ENCODE peak calls at places on chromosome 21, in eight cellular contexts. One of them, this sample, is unnamed.

GRCh38 chr21:33069994-33070811 is at the start of gene OLIG1:
- DNase-seq in stimulated activated naive B cell treated with anti-CD40 and anti-IgM and Interleukin-4, amounts not matched to agents 10 μg/mL and 1 μg/mL and 100 μg/mL, for 72 hours: no peak
- DNase-seq in activated gamma-delta T cell treated with anti-CD3 and anti-CD28 coated beads, Interleukin-2, amount 50 U/mL, for 16 hours: no peak
- DNase-seq in DMS153: peak
- DNase-seq in NCI-H2081: peak
- DNase-seq in HTR-8/SVneo: peak
- DNase-seq in activated T-cell treated with anti-CD3 and anti-CD28 coated beads, Interleukin-2, amount 50 U/mL, for 24 hours: peak
- DNase-seq in neuronal stem cell: peak
- DNase-seq in this sample: peak

GRCh38 chr21:17930102-17930501 is 110.9 kb upstream of the C21orf91 start:
- DNase-seq in stimulated activated naive B cell treated with anti-CD40 and anti-IgM and Interleukin-4, amounts not matched to agents 10 μg/mL and 1 μg/mL and 100 μg/mL, for 72 hours: no peak
- DNase-seq in activated gamma-delta T cell treated with anti-CD3 and anti-CD28 coated beads, Interleukin-2, amount 50 U/mL, for 16 hours: no peak
- DNase-seq in DMS153: no peak
- DNase-seq in NCI-H2081: no peak
- DNase-seq in HTR-8/SVneo: no peak
- DNase-seq in activated T-cell treated with anti-CD3 and anti-CD28 coated beads, Interleukin-2, amount 50 U/mL, for 24 hours: no peak
- DNase-seq in neuronal stem cell: no peak
- DNase-seq in this sample: no peak

GRCh38 chr21:35467536-35467935 is 418.4 kb upstream of the RUNX1 start:
- DNase-seq in stimulated activated naive B cell treated with anti-CD40 and anti-IgM and Interleukin-4, amounts not matched to agents 10 μg/mL and 1 μg/mL and 100 μg/mL, for 72 hours: no peak
- DNase-seq in activated gamma-delta T cell treated with anti-CD3 and anti-CD28 coated beads, Interleukin-2, amount 50 U/mL, for 16 hours: no peak
- DNase-seq in DMS153: no peak
- DNase-seq in NCI-H2081: no peak
- DNase-seq in HTR-8/SVneo: no peak
- DNase-seq in activated T-cell treated with anti-CD3 and anti-CD28 coated beads, Interleukin-2, amount 50 U/mL, for 24 hours: no peak
- DNase-seq in neuronal stem cell: no peak
- DNase-seq in this sample: no peak

GRCh38 chr21:42161401-42161956 is 57.5 kb upstream of the ABCG1 start:
- DNase-seq in stimulated activated naive B cell treated with anti-CD40 and anti-IgM and Interleukin-4, amounts not matched to agents 10 μg/mL and 1 μg/mL and 100 μg/mL, for 72 hours: no peak
- DNase-seq in activated gamma-delta T cell treated with anti-CD3 and anti-CD28 coated beads, Interleukin-2, amount 50 U/mL, for 16 hours: no peak
- DNase-seq in DMS153: no peak
- DNase-seq in NCI-H2081: no peak
- DNase-seq in HTR-8/SVneo: no peak
- DNase-seq in activated T-cell treated with anti-CD3 and anti-CD28 coated beads, Interleukin-2, amount 50 U/mL, for 24 hours: no peak
- DNase-seq in neuronal stem cell: no peak
- DNase-seq in this sample: no peak

GRCh38 chr21:29627905-29628304 is 311.9 kb downstream of the GRIK1 start:
- DNase-seq in stimulated activated naive B cell treated with anti-CD40 and anti-IgM and Interleukin-4, amounts not matched to agents 10 μg/mL and 1 μg/mL and 100 μg/mL, for 72 hours: no peak
- DNase-seq in activated gamma-delta T cell treated with anti-CD3 and anti-CD28 coated beads, Interleukin-2, amount 50 U/mL, for 16 hours: no peak
- DNase-seq in DMS153: no peak
- DNase-seq in NCI-H2081: no peak
- DNase-seq in HTR-8/SVneo: no peak
- DNase-seq in activated T-cell treated with anti-CD3 and anti-CD28 coated beads, Interleukin-2, amount 50 U/mL, for 24 hours: no peak
- DNase-seq in neuronal stem cell: no peak
- DNase-seq in this sample: no peak

GRCh38 chr21:36893581-36893980 is 72.9 kb downstream of the HLCS start:
- DNase-seq in stimulated activated naive B cell treated with anti-CD40 and anti-IgM and Interleukin-4, amounts not matched to agents 10 μg/mL and 1 μg/mL and 100 μg/mL, for 72 hours: no peak
- DNase-seq in activated gamma-delta T cell treated with anti-CD3 and anti-CD28 coated beads, Interleukin-2, amount 50 U/mL, for 16 hours: no peak
- DNase-seq in DMS153: no peak
- DNase-seq in NCI-H2081: peak
- DNase-seq in HTR-8/SVneo: no peak
- DNase-seq in activated T-cell treated with anti-CD3 and anti-CD28 coated beads, Interleukin-2, amount 50 U/mL, for 24 hours: no peak
- DNase-seq in neuronal stem cell: no peak
- DNase-seq in this sample: no peak

GRCh38 chr21:25313891-25314646 is 293.2 kb downstream of the MRPL39 start:
- DNase-seq in stimulated activated naive B cell treated with anti-CD40 and anti-IgM and Interleukin-4, amounts not matched to agents 10 μg/mL and 1 μg/mL and 100 μg/mL, for 72 hours: no peak
- DNase-seq in activated gamma-delta T cell treated with anti-CD3 and anti-CD28 coated beads, Interleukin-2, amount 50 U/mL, for 16 hours: no peak
- DNase-seq in DMS153: no peak
- DNase-seq in NCI-H2081: peak
- DNase-seq in HTR-8/SVneo: peak
- DNase-seq in activated T-cell treated with anti-CD3 and anti-CD28 coated beads, Interleukin-2, amount 50 U/mL, for 24 hours: no peak
- DNase-seq in neuronal stem cell: no peak
- DNase-seq in this sample: no peak

GRCh38 chr21:41691205-41692203 is 75.3 kb downstream of the RIPK4 start:
- DNase-seq in stimulated activated naive B cell treated with anti-CD40 and anti-IgM and Interleukin-4, amounts not matched to agents 10 μg/mL and 1 μg/mL and 100 μg/mL, for 72 hours: no peak
- DNase-seq in activated gamma-delta T cell treated with anti-CD3 and anti-CD28 coated beads, Interleukin-2, amount 50 U/mL, for 16 hours: no peak
- DNase-seq in DMS153: no peak
- DNase-seq in NCI-H2081: no peak
- DNase-seq in HTR-8/SVneo: no peak
- DNase-seq in activated T-cell treated with anti-CD3 and anti-CD28 coated beads, Interleukin-2, amount 50 U/mL, for 24 hours: no peak
- DNase-seq in neuronal stem cell: no peak
- DNase-seq in this sample: peak

GRCh38 chr21:44955141-44955802 is 15.4 kb downstream of the SLX9 start:
- DNase-seq in stimulated activated naive B cell treated with anti-CD40 and anti-IgM and Interleukin-4, amounts not matched to agents 10 μg/mL and 1 μg/mL and 100 μg/mL, for 72 hours: no peak
- DNase-seq in activated gamma-delta T cell treated with anti-CD3 and anti-CD28 coated beads, Interleukin-2, amount 50 U/mL, for 16 hours: no peak
- DNase-seq in DMS153: no peak
- DNase-seq in NCI-H2081: no peak
- DNase-seq in HTR-8/SVneo: no peak
- DNase-seq in activated T-cell treated with anti-CD3 and anti-CD28 coated beads, Interleukin-2, amount 50 U/mL, for 24 hours: no peak
- DNase-seq in neuronal stem cell: no peak
- DNase-seq in this sample: no peak

GRCh38 chr21:38467911-38468310 is 30.4 kb downstream of the ERG start:
- DNase-seq in stimulated activated naive B cell treated with anti-CD40 and anti-IgM and Interleukin-4, amounts not matched to agents 10 μg/mL and 1 μg/mL and 100 μg/mL, for 72 hours: no peak
- DNase-seq in activated gamma-delta T cell treated with anti-CD3 and anti-CD28 coated beads, Interleukin-2, amount 50 U/mL, for 16 hours: no peak
- DNase-seq in DMS153: no peak
- DNase-seq in NCI-H2081: no peak
- DNase-seq in HTR-8/SVneo: no peak
- DNase-seq in activated T-cell treated with anti-CD3 and anti-CD28 coated beads, Interleukin-2, amount 50 U/mL, for 24 hours: no peak
- DNase-seq in neuronal stem cell: no peak
- DNase-seq in this sample: no peak

GRCh38 chr21:17903929-17904639 is 84.9 kb upstream of the C21orf91 start:
- DNase-seq in stimulated activated naive B cell treated with anti-CD40 and anti-IgM and Interleukin-4, amounts not matched to agents 10 μg/mL and 1 μg/mL and 100 μg/mL, for 72 hours: no peak
- DNase-seq in activated gamma-delta T cell treated with anti-CD3 and anti-CD28 coated beads, Interleukin-2, amount 50 U/mL, for 16 hours: no peak
- DNase-seq in DMS153: no peak
- DNase-seq in NCI-H2081: no peak
- DNase-seq in HTR-8/SVneo: no peak
- DNase-seq in activated T-cell treated with anti-CD3 and anti-CD28 coated beads, Interleukin-2, amount 50 U/mL, for 24 hours: no peak
- DNase-seq in neuronal stem cell: no peak
- DNase-seq in this sample: no peak

GRCh38 chr21:46422636-46423241 is 36.0 kb upstream of the DIP2A start:
- DNase-seq in stimulated activated naive B cell treated with anti-CD40 and anti-IgM and Interleukin-4, amounts not matched to agents 10 μg/mL and 1 μg/mL and 100 μg/mL, for 72 hours: no peak
- DNase-seq in activated gamma-delta T cell treated with anti-CD3 and anti-CD28 coated beads, Interleukin-2, amount 50 U/mL, for 16 hours: no peak
- DNase-seq in DMS153: no peak
- DNase-seq in NCI-H2081: no peak
- DNase-seq in HTR-8/SVneo: no peak
- DNase-seq in activated T-cell treated with anti-CD3 and anti-CD28 coated beads, Interleukin-2, amount 50 U/mL, for 24 hours: no peak
- DNase-seq in neuronal stem cell: no peak
- DNase-seq in this sample: no peak

GRCh38 chr21:42674351-42674940 is 21.0 kb downstream of the PDE9A start:
- DNase-seq in stimulated activated naive B cell treated with anti-CD40 and anti-IgM and Interleukin-4, amounts not matched to agents 10 μg/mL and 1 μg/mL and 100 μg/mL, for 72 hours: no peak
- DNase-seq in activated gamma-delta T cell treated with anti-CD3 and anti-CD28 coated beads, Interleukin-2, amount 50 U/mL, for 16 hours: no peak
- DNase-seq in DMS153: peak
- DNase-seq in NCI-H2081: peak
- DNase-seq in HTR-8/SVneo: no peak
- DNase-seq in activated T-cell treated with anti-CD3 and anti-CD28 coated beads, Interleukin-2, amount 50 U/mL, for 24 hours: no peak
- DNase-seq in neuronal stem cell: peak
- DNase-seq in this sample: peak

GRCh38 chr21:37463083-37463780 is 96.7 kb downstream of the DYRK1A start:
- DNase-seq in stimulated activated naive B cell treated with anti-CD40 and anti-IgM and Interleukin-4, amounts not matched to agents 10 μg/mL and 1 μg/mL and 100 μg/mL, for 72 hours: no peak
- DNase-seq in activated gamma-delta T cell treated with anti-CD3 and anti-CD28 coated beads, Interleukin-2, amount 50 U/mL, for 16 hours: no peak
- DNase-seq in DMS153: no peak
- DNase-seq in NCI-H2081: peak
- DNase-seq in HTR-8/SVneo: peak
- DNase-seq in activated T-cell treated with anti-CD3 and anti-CD28 coated beads, Interleukin-2, amount 50 U/mL, for 24 hours: no peak
- DNase-seq in neuronal stem cell: no peak
- DNase-seq in this sample: no peak

GRCh38 chr21:46006547-46007497 is 25.3 kb downstream of the COL6A1 start:
- DNase-seq in stimulated activated naive B cell treated with anti-CD40 and anti-IgM and Interleukin-4, amounts not matched to agents 10 μg/mL and 1 μg/mL and 100 μg/mL, for 72 hours: no peak
- DNase-seq in activated gamma-delta T cell treated with anti-CD3 and anti-CD28 coated beads, Interleukin-2, amount 50 U/mL, for 16 hours: no peak
- DNase-seq in DMS153: no peak
- DNase-seq in NCI-H2081: no peak
- DNase-seq in HTR-8/SVneo: no peak
- DNase-seq in activated T-cell treated with anti-CD3 and anti-CD28 coated beads, Interleukin-2, amount 50 U/mL, for 24 hours: no peak
- DNase-seq in neuronal stem cell: no peak
- DNase-seq in this sample: no peak

This sample was measured in endothelial cell.